ENCODE peak calls at places on chromosomes 3 and 15, in eight cellular contexts. F, Z, N, W, T, P, Q and L are unnamed samples.

GRCh38 chr3:129560269-129560787 is 17.4 kb downstream of the H1-8 start:
- DNase-seq in F (no peak), Z (no peak), N (peak; percentile 75), W (no peak), T (no peak), P (no peak), Q (peak; percentile 56), L (peak; percentile 68)

GRCh38 chr3:194296448-194296831 is 54.7 kb downstream of the CPN2 start:
- DNase-seq in F (no peak), Z (peak; percentile 68), N (no peak), W (no peak), T (no peak), P (peak; percentile 86), Q (peak; percentile 50), L (no peak)

GRCh38 chr3:32316976-32317375 is 74.7 kb upstream of the CMTM7 start:
- DNase-seq in F (no peak), Z (no peak), N (no peak), W (no peak), T (no peak), P (no peak), Q (no peak), L (no peak)

GRCh38 chr3:177453087-177453844 is 256.0 kb upstream of the TBL1XR1 start:
- DNase-seq in F (no peak), Z (no peak), N (no peak), W (no peak), T (no peak), P (no peak), Q (no peak), L (no peak)

GRCh38 chr3:138833908-138834358 is 795 bp downstream of the PIK3CB start:
- DNase-seq in F (no peak), Z (no peak), N (no peak), W (peak; percentile 49), T (peak; percentile 45), P (peak; percentile 21), Q (peak; percentile 24), L (peak; percentile 22)

GRCh38 chr15:88484781-88485246 is 17.3 kb downstream of the MRPS11 start:
- DNase-seq in F (no peak), Z (no peak), N (no peak), W (no peak), T (no peak), P (no peak), Q (peak; percentile 64), L (no peak)

GRCh38 chr3:72998489-72998888 is 1.9 kb downstream of the PPP4R2 start:
- DNase-seq in F (no peak), Z (no peak), N (no peak), W (no peak), T (no peak), P (no peak), Q (no peak), L (no peak)

GRCh38 chr3:140160553-140160952 is 225.6 kb downstream of the CLSTN2 start:
- DNase-seq in F (no peak), Z (no peak), N (no peak), W (no peak), T (no peak), P (no peak), Q (no peak), L (no peak)

GRCh38 chr15:29669823-29670222 is 152.4 kb downstream of the TJP1 start:
- DNase-seq in F (no peak), Z (no peak), N (no peak), W (no peak), T (no peak), P (no peak), Q (peak; percentile 34), L (no peak)

GRCh38 chr3:46693038-46693896 is at the start of gene ALS2CL:
- DNase-seq in F (no peak), Z (peak; percentile 74), N (peak; percentile 92), W (peak; percentile 87), T (peak; percentile 48), P (peak; percentile 76), Q (no peak), L (peak; percentile 54)
- TF ChIP-seq POLR2A in F (no peak), Z (no peak), N (no peak), W (peak; percentile 84), T (no peak), P (peak; percentile 82), Q (no peak), L (no peak)

GRCh38 chr3:9934993-9935392 is 1.4 kb downstream of the CRELD1 start:
- DNase-seq in F (no peak), Z (no peak), N (no peak), W (no peak), T (no peak), P (no peak), Q (no peak), L (no peak)

GRCh38 chr3:9933561-9934234 is at the start of gene CRELD1:
- DNase-seq in F (peak; percentile 88), Z (peak; percentile 98), N (peak; percentile 98), W (peak; percentile 99), T (peak; percentile 98), P (peak; percentile 98), Q (peak; percentile 86), L (peak; percentile 95)

GRCh38 chr3:9934235-9934621 is 594 bp downstream of the CRELD1 start:
- DNase-seq in F (no peak), Z (no peak), N (peak; percentile 82), W (no peak), T (peak; percentile 66), P (no peak), Q (no peak), L (peak; percentile 44)

GRCh38 chr3:9932535-9932842 is 1.1 kb upstream of the CRELD1 start:
- DNase-seq in F (no peak), Z (no peak), N (no peak), W (no peak), T (no peak), P (no peak), Q (no peak), L (no peak)

GRCh38 chr3:9932843-9933560 is 632 bp upstream of the CRELD1 start:
- DNase-seq in F (peak; percentile 55), Z (peak; percentile 95), N (peak; percentile 98), W (peak; percentile 94), T (peak; percentile 91), P (peak; percentile 87), Q (peak; percentile 72), L (peak; percentile 75)
- H3K27ac ChIP-seq in F (peak overlapping the region; percentile 97), Z (peak overlapping the region; percentile 98), N (peak overlapping the region; percentile 97), W (peak overlapping the region; percentile 90), T (peak overlapping the region; percentile 88), P (peak overlapping the region; percentile 94), Q (no peak overlapping the region), L (peak overlapping the region; percentile 94)

GRCh38 chr3:126355777-126356372 is 1.3 kb downstream of the KLF15 start:
- DNase-seq in F (peak; percentile 99), Z (peak; percentile 100), N (peak; percentile 90), W (peak; percentile 91), T (peak; percentile 94), P (peak; percentile 99), Q (peak; percentile 52), L (peak; percentile 95)
- TF ChIP-seq POLR2A in F (peak; percentile 75), Z (peak; percentile 20), N (no peak), W (no peak), T (peak; percentile 46), P (peak; percentile 95), Q (no peak), L (peak; percentile 66)

GRCh38 chr3:55489804-55490132 is 2.7 kb upstream of the WNT5A start:
- DNase-seq in F (no peak), Z (no peak), N (no peak), W (no peak), T (no peak), P (no peak), Q (no peak), L (peak; percentile 22)
- H3K27ac ChIP-seq in F (no peak overlapping the region), Z (no peak overlapping the region), N (no peak overlapping the region), W (no peak overlapping the region), T (no peak overlapping the region), P (no peak overlapping the region), Q (no peak overlapping the region), L (peak overlapping the region; percentile 2)

GRCh38 chr3:190863119-190863465 is 598 bp upstream of the GMNC start:
- DNase-seq in F (no peak), Z (no peak), N (no peak), W (no peak), T (no peak), P (no peak), Q (no peak), L (no peak)

GRCh38 chr3:190860531-190860930 is 2.0 kb downstream of the GMNC start:
- DNase-seq in F (no peak), Z (no peak), N (no peak), W (no peak), T (no peak), P (no peak), Q (no peak), L (no peak)

GRCh38 chr3:190865419-190865818 is 2.9 kb upstream of the GMNC start:
- DNase-seq in F (no peak), Z (no peak), N (no peak), W (no peak), T (no peak), P (no peak), Q (no peak), L (no peak)

GRCh38 chr3:190864002-190864401 is 1.5 kb upstream of the GMNC start:
- DNase-seq in F (no peak), Z (no peak), N (no peak), W (no peak), T (no peak), P (no peak), Q (no peak), L (no peak)

GRCh38 chr3:190862209-190863118 is at the start of gene GMNC:
- DNase-seq in F (peak; percentile 50), Z (peak; percentile 89), N (peak; percentile 89), W (peak; percentile 85), T (peak; percentile 2), P (peak; percentile 90), Q (peak; percentile 48), L (peak; percentile 62)
- TF ChIP-seq POLR2A in F (peak; percentile 56), Z (no peak), N (no peak), W (peak; percentile 19), T (no peak), P (peak; percentile 85), Q (no peak), L (peak; percentile 69)

GRCh38 chr3:102688556-102688930 is 253.7 kb downstream of the ZPLD1 start:
- DNase-seq in F (no peak), Z (no peak), N (no peak), W (no peak), T (no peak), P (no peak), Q (no peak), L (no peak)
- H3K27ac ChIP-seq in F (no peak overlapping the region), Z (no peak overlapping the region), N (no peak overlapping the region), W (no peak overlapping the region), T (no peak overlapping the region), P (no peak overlapping the region), Q (no peak overlapping the region), L (no peak overlapping the region)